ENCODE peak calls at places on chromosome 20, in four cellular contexts. J is lung; K is aorta; Y is CD8-positive, alpha-beta T cell. R is an unnamed sample. For H3K4me1, the result is how much of the 10 kb centered on the place peaks cover.

GRCh38 chr20:32727663-32728062 is 15.6 kb downstream of the COMMD7 start:
- DNase-seq in J (no peak), Y (no peak), K (no peak), R (no peak)

GRCh38 chr20:1775117-1775516 is 117.5 kb upstream of the SIRPG start:
- DNase-seq in J (no peak), Y (no peak), K (no peak), R (no peak)

GRCh38 chr20:45088247-45088646 is 12.7 kb downstream of the KCNS1 start:
- DNase-seq in J (no peak), Y (no peak), K (no peak), R (no peak)

GRCh38 chr20:38407321-38407720 is 27.8 kb downstream of the SNHG17 start:
- DNase-seq in K (no peak), Y (no peak), J (no peak), R (no peak)

GRCh38 chr20:23407770-23408467 is 13.4 kb downstream of the NAPB start:
- DNase-seq in K (no peak), Y (no peak), J (no peak), R (no peak)

GRCh38 chr20:50187403-50188051 is 3.1 kb upstream of the CEBPB start:
- DNase-seq in Y (no peak), K (no peak), J (peak), R (peak)

GRCh38 chr20:62535282-62535811 is 59.6 kb upstream of the GATA5 start:
- DNase-seq in Y (no peak), J (no peak), K (no peak), R (no peak)

GRCh38 chr20:22106308-22106938 is 401.0 kb downstream of the PAX1 start:
- DNase-seq in Y (no peak), K (no peak), J (no peak), R (no peak)

GRCh38 chr20:52383995-52384621 is 192.5 kb upstream of the ZFP64 start:
- DNase-seq in J (no peak), Y (no peak), K (no peak), R (no peak)

DNA sequence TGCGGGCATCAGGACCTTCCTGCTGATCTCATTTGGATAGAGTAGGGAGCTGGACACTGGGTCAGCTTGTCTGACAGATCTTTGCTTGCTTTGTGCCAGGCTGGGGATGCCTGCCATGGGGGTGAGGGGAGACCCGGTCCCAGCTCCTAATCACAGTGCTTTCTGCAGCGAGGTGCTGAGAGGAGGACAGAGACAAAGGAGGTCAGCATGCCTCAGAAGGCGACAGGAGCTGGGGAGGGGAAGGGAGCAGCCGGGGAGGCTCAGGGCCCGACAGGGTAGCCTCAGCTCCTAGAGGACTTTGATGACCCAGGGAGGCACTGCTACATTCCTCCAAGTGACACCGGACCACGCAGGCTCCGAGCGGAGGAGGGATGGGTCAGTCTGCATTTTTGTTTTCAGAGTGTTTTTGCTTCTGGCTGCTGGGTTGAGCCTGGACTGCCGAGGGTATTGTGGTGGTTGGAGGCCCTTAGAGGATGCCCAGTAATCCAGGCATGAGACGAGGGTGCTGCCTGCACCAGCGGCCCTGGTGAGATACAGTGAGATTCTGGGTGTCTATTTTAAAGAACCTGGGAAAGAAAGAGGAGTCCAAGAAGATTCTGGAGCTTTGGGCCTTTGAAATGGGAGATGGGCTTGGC is 7.8 kb downstream of the RBM38 start:
- DNase-seq in K (peak), Y (no peak), J (no peak), R (no peak)
- H3K4me3 ChIP-seq in K (no peak), Y (peak), J (no peak), R (no peak)

DNA sequence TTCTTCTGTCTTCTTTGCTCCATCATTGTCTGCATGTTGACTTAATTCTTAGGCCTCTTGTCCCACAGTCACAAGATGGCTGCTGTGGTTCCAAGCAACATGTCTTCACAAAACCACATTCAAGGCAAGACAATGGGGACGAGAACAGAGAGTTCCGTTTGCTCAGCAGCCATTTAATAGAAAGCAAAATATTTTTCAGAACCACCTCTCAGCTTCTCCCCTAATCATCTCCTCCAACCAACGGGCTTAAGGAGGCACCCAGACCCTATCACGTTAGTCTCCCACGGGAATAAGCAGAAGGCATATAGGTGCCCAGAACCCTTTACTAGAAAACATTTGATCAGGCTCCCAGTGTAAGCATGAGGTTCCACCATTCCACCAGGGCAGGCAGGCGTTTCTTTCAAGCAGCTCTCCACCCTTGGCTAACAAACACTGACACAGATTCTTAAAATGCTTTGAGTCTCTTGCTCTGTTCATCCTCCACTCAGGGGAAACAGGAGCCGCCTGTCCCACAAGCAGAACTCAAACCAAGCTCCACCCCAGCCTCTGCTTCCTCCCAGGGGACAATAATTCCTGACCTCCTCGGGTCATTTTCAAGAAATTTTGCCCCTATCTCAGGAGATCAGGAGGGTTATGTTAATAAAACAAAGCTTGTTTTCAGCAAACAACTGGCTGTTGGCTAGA is 19.0 kb downstream of the BMP7 start:
- DNase-seq in J (no peak), Y (no peak), K (no peak), R (no peak)
- H3K4me1 ChIP-seq in J (under half), Y (under half), K (under half), R (under half)

GRCh38 chr20:47674686-47675085 is 110.6 kb downstream of the SULF2 start:
- DNase-seq in Y (no peak), K (no peak), J (no peak), R (no peak)

GRCh38 chr20:47676912-47677311 is 108.4 kb downstream of the SULF2 start:
- DNase-seq in Y (no peak), K (no peak), J (no peak), R (no peak)

GRCh38 chr20:47674145-47674544 is 111.1 kb downstream of the SULF2 start:
- DNase-seq in K (no peak), Y (no peak), J (no peak), R (no peak)

GRCh38 chr20:47676219-47676721 is 109.0 kb downstream of the SULF2 start:
- DNase-seq in Y (no peak), J (no peak), K (no peak), R (no peak)

GRCh38 chr20:47675190-47676142 is 109.8 kb downstream of the SULF2 start:
- DNase-seq in Y (no peak), J (no peak), K (no peak), R (no peak)
- H3K27ac ChIP-seq in Y (no peak), J (no peak), K (no peak), R (no peak)

GRCh38 chr20:59165389-59165785 is 1.8 kb downstream of the ZNF831 start:
- DNase-seq in K (no peak), Y (no peak), J (no peak), R (peak)
- H3K4me3 ChIP-seq in K (no peak), Y (peak), J (no peak), R (no peak)